ENCODE peak calls at places on chromosomes 4 and X, in seven cellular contexts. One of them, this sample, is unnamed. For H3K36me3, the result is how much of the 10 kb centered on the place peaks cover.

GRCh38 chr4:99634742-99635360 is 22.8 kb downstream of the C4orf54 start:
- DNase-seq in endodermal cell: no peak
- DNase-seq in ascending aorta: no peak
- DNase-seq in CD8-positive, alpha-beta T cell: no peak
- DNase-seq in lower lobe of right lung: no peak
- DNase-seq in uterus: no peak
- DNase-seq in PC-3: no peak
- DNase-seq in this sample: no peak

GRCh38 chrX:108331126-108331909 is 106.9 kb downstream of the COL4A6 start:
- DNase-seq in uterus: no peak
- DNase-seq in lower lobe of right lung: no peak
- DNase-seq in CD8-positive, alpha-beta T cell: no peak
- DNase-seq in endodermal cell: no peak
- DNase-seq in ascending aorta: no peak
- DNase-seq in PC-3: peak
- DNase-seq in this sample: no peak

GRCh38 chr4:82139287-82139686 is 234.5 kb downstream of the HNRNPD start:
- DNase-seq in CD8-positive, alpha-beta T cell: no peak
- DNase-seq in uterus: no peak
- DNase-seq in endodermal cell: no peak
- DNase-seq in lower lobe of right lung: no peak
- DNase-seq in ascending aorta: no peak
- DNase-seq in PC-3: no peak
- DNase-seq in this sample: no peak

GRCh38 chr4:129193357-129194100 is 97.6 kb downstream of the C4orf33 start:
- DNase-seq in PC-3: no peak
- DNase-seq in CD8-positive, alpha-beta T cell: no peak
- DNase-seq in endodermal cell: no peak
- DNase-seq in lower lobe of right lung: no peak
- DNase-seq in ascending aorta: no peak
- DNase-seq in uterus: no peak
- DNase-seq in this sample: no peak

GRCh38 chr4:116016201-116016600 is 902.8 kb upstream of the NDST4 start:
- DNase-seq in PC-3: peak
- DNase-seq in uterus: no peak
- DNase-seq in CD8-positive, alpha-beta T cell: no peak
- DNase-seq in endodermal cell: no peak
- DNase-seq in lower lobe of right lung: peak
- DNase-seq in ascending aorta: no peak
- DNase-seq in this sample: no peak

GRCh38 chr4:101283436-101283835 is 63.9 kb downstream of the PPP3CA start:
- DNase-seq in lower lobe of right lung: no peak
- DNase-seq in CD8-positive, alpha-beta T cell: no peak
- DNase-seq in PC-3: no peak
- DNase-seq in endodermal cell: no peak
- DNase-seq in ascending aorta: no peak
- DNase-seq in uterus: no peak
- DNase-seq in this sample: no peak

GRCh38 chrX:110322603-110323002 is 4.7 kb upstream of the AMMECR1 start:
- DNase-seq in endodermal cell: no peak
- DNase-seq in PC-3: peak
- DNase-seq in ascending aorta: no peak
- DNase-seq in uterus: no peak
- DNase-seq in CD8-positive, alpha-beta T cell: no peak
- DNase-seq in lower lobe of right lung: no peak
- DNase-seq in this sample: no peak

GRCh38 chr4:158644341-158644740 is 27.3 kb downstream of the C4orf46 start:
- DNase-seq in endodermal cell: no peak
- DNase-seq in ascending aorta: no peak
- DNase-seq in PC-3: no peak
- DNase-seq in lower lobe of right lung: no peak
- DNase-seq in uterus: no peak
- DNase-seq in CD8-positive, alpha-beta T cell: no peak
- DNase-seq in this sample: no peak

GRCh38 chr4:168920438-168921081 is 89.5 kb downstream of the CBR4 start:
- DNase-seq in uterus: no peak
- DNase-seq in lower lobe of right lung: no peak
- DNase-seq in ascending aorta: no peak
- DNase-seq in endodermal cell: no peak
- DNase-seq in CD8-positive, alpha-beta T cell: no peak
- DNase-seq in PC-3: no peak
- DNase-seq in this sample: no peak

GRCh38 chrX:78357342-78358055 is 30.1 kb upstream of the CYSLTR1 start:
- DNase-seq in endodermal cell: no peak
- DNase-seq in ascending aorta: no peak
- DNase-seq in CD8-positive, alpha-beta T cell: no peak
- DNase-seq in uterus: no peak
- DNase-seq in PC-3: peak
- DNase-seq in lower lobe of right lung: no peak
- DNase-seq in this sample: no peak

GRCh38 chrX:118528089-118528753 is 32.6 kb downstream of the DOCK11 start:
- DNase-seq in lower lobe of right lung: no peak
- DNase-seq in PC-3: no peak
- DNase-seq in ascending aorta: no peak
- DNase-seq in endodermal cell: no peak
- DNase-seq in CD8-positive, alpha-beta T cell: peak
- DNase-seq in uterus: no peak
- DNase-seq in this sample: no peak

GRCh38 chr4:151147000-151147399 is 47.6 kb downstream of the RPS3A start:
- DNase-seq in ascending aorta: no peak
- DNase-seq in lower lobe of right lung: no peak
- DNase-seq in CD8-positive, alpha-beta T cell: no peak
- DNase-seq in PC-3: no peak
- DNase-seq in uterus: no peak
- DNase-seq in endodermal cell: no peak
- DNase-seq in this sample: no peak

GRCh38 chr4:83709627-83710026 is 173.7 kb downstream of the GPAT3 start:
- DNase-seq in uterus: no peak
- DNase-seq in ascending aorta: no peak
- DNase-seq in CD8-positive, alpha-beta T cell: no peak
- DNase-seq in lower lobe of right lung: no peak
- DNase-seq in endodermal cell: no peak
- DNase-seq in PC-3: no peak
- DNase-seq in this sample: no peak

GRCh38 chrX:16687514-16687913 is 25.0 kb downstream of the CTPS2 start:
- DNase-seq in uterus: no peak
- DNase-seq in endodermal cell: no peak
- DNase-seq in PC-3: no peak
- DNase-seq in CD8-positive, alpha-beta T cell: no peak
- DNase-seq in lower lobe of right lung: no peak
- DNase-seq in ascending aorta: no peak
- DNase-seq in this sample: no peak

GRCh38 chr4:175871774-175872405 is 59.8 kb upstream of the GPM6A start:
- DNase-seq in PC-3: peak
- DNase-seq in CD8-positive, alpha-beta T cell: no peak
- DNase-seq in lower lobe of right lung: no peak
- DNase-seq in endodermal cell: no peak
- DNase-seq in uterus: no peak
- DNase-seq in ascending aorta: no peak
- DNase-seq in this sample: no peak

GRCh38 chr4:122836941-122837340 is 10.3 kb downstream of the FGF2 start:
- DNase-seq in ascending aorta: no peak
- DNase-seq in lower lobe of right lung: no peak
- DNase-seq in CD8-positive, alpha-beta T cell: no peak
- DNase-seq in endodermal cell: no peak
- DNase-seq in PC-3: peak
- DNase-seq in uterus: no peak
- DNase-seq in this sample: peak

GRCh38 chrX:110003167-110004156 is 548 bp downstream of the TMEM164 start:
- DNase-seq in endodermal cell: peak
- DNase-seq in uterus: peak
- DNase-seq in PC-3: no peak
- DNase-seq in ascending aorta: no peak
- DNase-seq in lower lobe of right lung: peak
- DNase-seq in CD8-positive, alpha-beta T cell: no peak
- DNase-seq in this sample: peak

GRCh38 chrX:39856472-39857121 is 241.2 kb downstream of the BCOR start:
- DNase-seq in CD8-positive, alpha-beta T cell: no peak
- DNase-seq in PC-3: no peak
- DNase-seq in lower lobe of right lung: no peak
- DNase-seq in ascending aorta: no peak
- DNase-seq in uterus: no peak
- DNase-seq in endodermal cell: no peak
- DNase-seq in this sample: no peak

GRCh38 chr4:154119317-154119716 is 330.4 kb upstream of the SFRP2 start:
- DNase-seq in CD8-positive, alpha-beta T cell: no peak
- DNase-seq in lower lobe of right lung: no peak
- DNase-seq in ascending aorta: no peak
- DNase-seq in uterus: no peak
- DNase-seq in endodermal cell: peak
- DNase-seq in PC-3: no peak
- DNase-seq in this sample: no peak

GRCh38 chr4:962231-963208 is 10.8 kb downstream of the DGKQ start:
- DNase-seq in endodermal cell: peak
- DNase-seq in lower lobe of right lung: peak
- DNase-seq in ascending aorta: no peak
- DNase-seq in uterus: no peak
- DNase-seq in CD8-positive, alpha-beta T cell: no peak
- DNase-seq in PC-3: no peak
- DNase-seq in this sample: no peak

GRCh38 chrX:108298165-108298602 is 140.0 kb downstream of the COL4A6 start:
- DNase-seq in lower lobe of right lung: no peak
- DNase-seq in PC-3: no peak
- DNase-seq in endodermal cell: no peak
- DNase-seq in ascending aorta: no peak
- DNase-seq in uterus: no peak
- DNase-seq in CD8-positive, alpha-beta T cell: no peak
- DNase-seq in this sample: no peak

DNA sequence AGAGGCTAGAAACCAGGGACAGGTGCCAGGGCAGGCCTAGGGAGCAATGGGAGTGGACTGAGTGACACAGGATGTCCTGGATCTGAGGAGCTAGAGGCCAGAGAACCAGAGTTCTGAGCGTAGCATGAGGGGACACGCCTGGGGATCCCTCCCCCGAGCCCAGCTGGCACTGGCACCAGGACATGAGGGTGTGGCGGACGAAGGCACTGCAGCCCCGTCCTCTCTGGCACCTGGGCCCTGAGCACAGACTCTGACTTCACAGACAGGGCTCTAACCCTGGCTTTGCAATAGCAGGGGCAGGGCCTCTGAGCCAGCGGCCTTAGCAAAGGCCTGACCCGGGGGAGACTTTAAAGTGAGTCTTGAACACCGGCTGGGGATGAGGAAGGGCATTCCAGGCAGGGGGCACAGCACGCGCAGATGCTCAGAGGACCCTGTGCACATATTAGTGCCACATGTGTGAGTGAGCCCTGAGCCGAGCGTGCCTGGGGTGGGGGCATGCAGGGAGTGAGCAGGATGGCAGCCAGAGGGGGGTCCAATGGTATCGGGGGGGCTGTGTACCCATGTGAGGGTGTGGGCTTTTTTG is 214.2 kb upstream of the PSAPL1 start:
- DNase-seq in ascending aorta: no peak
- DNase-seq in uterus: no peak
- DNase-seq in CD8-positive, alpha-beta T cell: no peak
- DNase-seq in PC-3: no peak
- DNase-seq in lower lobe of right lung: no peak
- DNase-seq in endodermal cell: no peak
- DNase-seq in this sample: no peak
- H3K36me3 ChIP-seq in ascending aorta: under half
- H3K36me3 ChIP-seq in uterus: under half
- H3K36me3 ChIP-seq in CD8-positive, alpha-beta T cell: under half
- H3K36me3 ChIP-seq in PC-3: under half
- H3K36me3 ChIP-seq in lower lobe of right lung: under half
- H3K36me3 ChIP-seq in endodermal cell: under half
- H3K36me3 ChIP-seq in this sample: under half

DNA sequence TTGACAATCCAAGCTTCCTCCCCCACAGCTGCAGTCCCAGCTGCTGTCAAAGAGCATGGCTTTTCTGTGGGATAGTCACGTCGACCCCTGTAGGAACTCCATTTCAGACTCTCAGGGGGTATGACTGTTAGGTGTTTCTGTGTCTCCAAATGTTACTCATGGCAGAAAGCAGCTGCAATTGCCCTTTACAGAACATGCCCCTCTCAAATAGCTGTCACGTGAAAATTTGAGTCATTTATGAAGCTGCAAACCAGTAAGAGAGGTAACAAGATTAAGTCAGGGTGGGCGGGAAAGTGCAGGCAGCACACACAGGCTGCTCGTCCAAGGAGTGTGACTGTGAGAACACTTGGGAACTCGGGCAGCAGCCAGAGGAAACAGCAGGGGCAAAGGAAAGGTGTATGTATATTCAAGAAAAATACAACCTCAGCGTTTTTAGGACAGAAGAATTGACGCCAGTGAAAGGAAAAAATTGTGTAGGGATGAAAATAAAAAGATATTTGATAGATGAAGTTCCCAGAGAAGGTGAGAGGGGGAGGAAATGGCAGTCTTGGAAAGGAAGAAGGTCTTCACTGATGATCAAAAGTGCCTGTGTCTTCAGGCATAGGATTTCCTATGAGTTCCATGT is 66.5 kb upstream of the TMEM184C start:
- DNase-seq in endodermal cell: no peak
- DNase-seq in uterus: no peak
- DNase-seq in PC-3: no peak
- DNase-seq in lower lobe of right lung: no peak
- DNase-seq in CD8-positive, alpha-beta T cell: no peak
- DNase-seq in ascending aorta: peak
- DNase-seq in this sample: peak
- H3K4me3 ChIP-seq in endodermal cell: no peak
- H3K4me3 ChIP-seq in uterus: no peak
- H3K4me3 ChIP-seq in PC-3: no peak
- H3K4me3 ChIP-seq in lower lobe of right lung: no peak
- H3K4me3 ChIP-seq in CD8-positive, alpha-beta T cell: no peak
- H3K4me3 ChIP-seq in ascending aorta: peak
- H3K4me3 ChIP-seq in this sample: peak

GRCh38 chr4:182143086-182143821 is 99.9 kb upstream of the TENM3 start:
- DNase-seq in uterus: no peak
- DNase-seq in endodermal cell: peak
- DNase-seq in PC-3: no peak
- DNase-seq in lower lobe of right lung: no peak
- DNase-seq in ascending aorta: no peak
- DNase-seq in CD8-positive, alpha-beta T cell: no peak
- DNase-seq in this sample: peak
- H3K27ac ChIP-seq in uterus: peak
- H3K27ac ChIP-seq in endodermal cell: peak
- H3K27ac ChIP-seq in PC-3: no peak
- H3K27ac ChIP-seq in lower lobe of right lung: no peak
- H3K27ac ChIP-seq in ascending aorta: no peak
- H3K27ac ChIP-seq in CD8-positive, alpha-beta T cell: no peak
- H3K27ac ChIP-seq in this sample: peak

GRCh38 chr4:3196670-3197359 is 52.1 kb upstream of the MSANTD1 start:
- DNase-seq in lower lobe of right lung: no peak
- DNase-seq in endodermal cell: peak
- DNase-seq in ascending aorta: no peak
- DNase-seq in PC-3: no peak
- DNase-seq in uterus: no peak
- DNase-seq in CD8-positive, alpha-beta T cell: no peak
- DNase-seq in this sample: no peak

GRCh38 chr4:3200423-3201090 is 48.4 kb upstream of the MSANTD1 start:
- DNase-seq in uterus: no peak
- DNase-seq in PC-3: no peak
- DNase-seq in lower lobe of right lung: no peak
- DNase-seq in CD8-positive, alpha-beta T cell: no peak
- DNase-seq in ascending aorta: no peak
- DNase-seq in endodermal cell: peak
- DNase-seq in this sample: no peak

GRCh38 chr4:3198906-3199305 is 50.1 kb upstream of the MSANTD1 start:
- DNase-seq in uterus: no peak
- DNase-seq in endodermal cell: peak
- DNase-seq in ascending aorta: no peak
- DNase-seq in PC-3: no peak
- DNase-seq in lower lobe of right lung: no peak
- DNase-seq in CD8-positive, alpha-beta T cell: no peak
- DNase-seq in this sample: no peak

GRCh38 chr4:3199661-3200422 is 49.1 kb upstream of the MSANTD1 start:
- DNase-seq in PC-3: no peak
- DNase-seq in CD8-positive, alpha-beta T cell: no peak
- DNase-seq in lower lobe of right lung: no peak
- DNase-seq in uterus: no peak
- DNase-seq in ascending aorta: no peak
- DNase-seq in endodermal cell: peak
- DNase-seq in this sample: no peak

GRCh38 chr4:3197366-3198105 is 51.4 kb upstream of the MSANTD1 start:
- DNase-seq in PC-3: no peak
- DNase-seq in CD8-positive, alpha-beta T cell: no peak
- DNase-seq in ascending aorta: no peak
- DNase-seq in lower lobe of right lung: no peak
- DNase-seq in endodermal cell: peak
- DNase-seq in uterus: no peak
- DNase-seq in this sample: no peak
- H3K36me3 ChIP-seq in PC-3: under half
- H3K36me3 ChIP-seq in CD8-positive, alpha-beta T cell: under half
- H3K36me3 ChIP-seq in ascending aorta: half or more
- H3K36me3 ChIP-seq in lower lobe of right lung: half or more
- H3K36me3 ChIP-seq in endodermal cell: half or more
- H3K36me3 ChIP-seq in uterus: under half
- H3K36me3 ChIP-seq in this sample: under half